ENCODE peak calls at places on chromosome 7, in five cellular contexts. N is B cell, H is C1 segment of cervical spinal cord, K is iris pigment epithelial cell, I is right lobe of liver. C is an unnamed sample.

GRCh38 chr7:115679976-115680375 is 350.6 kb downstream of the TFEC start:
- DNase-seq in H (no peak), I (no peak), N (no peak), K (peak), C (peak)

GRCh38 chr7:128381161-128381821 is 19.8 kb upstream of the PRRT4 start:
- DNase-seq in K (no peak), H (no peak), N (no peak), I (no peak), C (peak)

GRCh38 chr7:92768501-92769360 is 67.6 kb downstream of the CDK6 start:
- DNase-seq in N (no peak), K (peak), I (no peak), H (no peak), C (peak)

GRCh38 chr7:55468495-55468894 is 103.4 kb downstream of the LANCL2 start:
- DNase-seq in N (no peak), K (no peak), I (no peak), H (no peak), C (no peak)

GRCh38 chr7:93476491-93477344 is 97.8 kb downstream of the CALCR start:
- DNase-seq in H (no peak), N (no peak), I (peak), K (no peak), C (no peak)

GRCh38 chr7:7757576-7757975 is 39.2 kb upstream of the RPA3 start:
- DNase-seq in H (no peak), N (no peak), K (peak), I (no peak), C (no peak)

GRCh38 chr7:1290262-1291039 is 57.8 kb downstream of the UNCX start:
- DNase-seq in I (no peak), H (no peak), N (no peak), K (peak), C (no peak)

GRCh38 chr7:30168800-30169584 is 34.2 kb downstream of the MTURN start:
- DNase-seq in H (no peak), I (no peak), K (peak), N (no peak), C (no peak)

GRCh38 chr7:75565129-75565528 is 73.0 kb downstream of the SPDYE5 start:
- DNase-seq in I (no peak), H (no peak), N (no peak), K (peak), C (peak)

GRCh38 chr7:11491811-11492210 is 340.2 kb downstream of the THSD7A start:
- DNase-seq in N (no peak), I (no peak), H (no peak), K (no peak), C (no peak)

GRCh38 chr7:95800787-95801186 is 28.4 kb downstream of the DYNC1I1 start:
- DNase-seq in N (no peak), H (no peak), K (no peak), I (no peak), C (no peak)

GRCh38 chr7:140230517-140230861 is 53.7 kb upstream of the KDM7A start:
- DNase-seq in H (no peak), I (no peak), N (peak), K (no peak), C (peak)

GRCh38 chr7:132455306-132455705 is 121.0 kb downstream of the PLXNA4 start:
- DNase-seq in N (no peak), H (no peak), I (no peak), K (no peak), C (peak)

GRCh38 chr7:30788640-30789333 is 17.6 kb downstream of the MINDY4 start:
- DNase-seq in H (no peak), K (no peak), N (no peak), I (no peak), C (no peak)

GRCh38 chr7:375901-376305 is 85.9 kb downstream of the FOXL3 start:
- DNase-seq in N (peak), K (no peak), I (peak), H (no peak), C (no peak)

GRCh38 chr7:153638821-153639435 is 413.3 kb upstream of the DPP6 start:
- DNase-seq in I (no peak), K (no peak), N (no peak), H (no peak), C (no peak)

GRCh38 chr7:104643587-104644217 is 315.3 kb downstream of the LHFPL3 start:
- DNase-seq in N (no peak), K (peak), I (no peak), H (no peak), C (peak)

GRCh38 chr7:24958399-24958798 is 21.6 kb downstream of the OSBPL3 start:
- DNase-seq in N (no peak), H (no peak), I (no peak), K (no peak), C (no peak)

GRCh38 chr7:70178787-70179186 is 580.5 kb downstream of the AUTS2 start:
- DNase-seq in H (no peak), K (peak), I (no peak), N (no peak), C (no peak)

GRCh38 chr7:130273081-130273699 is 6.5 kb downstream of the CPA2 start:
- DNase-seq in N (no peak), I (no peak), H (no peak), K (peak), C (peak)

GRCh38 chr7:137943132-137943551 is 58.7 kb downstream of the CREB3L2 start:
- DNase-seq in H (no peak), N (no peak), I (no peak), K (peak), C (no peak)

GRCh38 chr7:27966219-27966780 is 214.3 kb downstream of the JAZF1 start:
- DNase-seq in I (no peak), H (no peak), N (peak), K (no peak), C (no peak)

GRCh38 chr7:85705076-85705475 is 518.2 kb upstream of the SEMA3D start:
- DNase-seq in I (no peak), K (no peak), H (no peak), N (no peak), C (no peak)

GRCh38 chr7:10075866-10076265 is 897.8 kb upstream of the PHF14 start:
- DNase-seq in N (no peak), I (no peak), H (no peak), K (no peak), C (no peak)

GRCh38 chr7:141463986-141464385 is 87.2 kb upstream of the AGK start:
- DNase-seq in K (no peak), I (no peak), N (no peak), H (no peak), C (no peak)

C was measured in NCI-H82.